ENCODE peak calls at places on chromosomes 1 and 21, in six cellular contexts. C is H1, U is IMR-90, Z is H9, F is mesenchymal stem cell, L is trophoblast cell. B is an unnamed sample.

GRCh38 chr1:91165033-91165654 is 143.3 kb upstream of the ZNF644 start:
- DNase-seq in Z (peak), C (peak), L (peak), U (peak), F (peak), B (peak)

GRCh38 chr1:226981838-226982237 is 41.7 kb downstream of the COQ8A start:
- DNase-seq in U (no peak), L (no peak), F (no peak), C (no peak), Z (no peak), B (no peak)

GRCh38 chr1:202807367-202807925 is 775 bp downstream of the KDM5B start:
- DNase-seq in Z (no peak), U (peak), C (peak), F (peak), L (no peak), B (no peak)

GRCh38 chr1:22309572-22309971 is 142.1 kb upstream of the ZBTB40 start:
- DNase-seq in C (no peak), Z (no peak), U (no peak), F (no peak), L (no peak), B (no peak)

GRCh38 chr21:42187976-42188653 is 30.8 kb upstream of the ABCG1 start:
- DNase-seq in Z (no peak), C (no peak), F (no peak), L (no peak), U (no peak), B (no peak)

GRCh38 chr1:180188103-180188506 is 33.4 kb downstream of the QSOX1 start:
- DNase-seq in F (peak), U (peak), L (peak), Z (peak), C (peak), B (peak)

GRCh38 chr1:169124459-169124858 is 18.0 kb downstream of the ATP1B1 start:
- DNase-seq in F (no peak), U (no peak), Z (no peak), L (peak), C (no peak), B (no peak)

GRCh38 chr1:53616511-53616910 is 122.5 kb downstream of the GLIS1 start:
- DNase-seq in L (no peak), C (no peak), F (no peak), U (no peak), Z (no peak), B (no peak)

GRCh38 chr1:58695206-58695605 is 4.7 kb downstream of the MYSM1 start:
- DNase-seq in C (no peak), L (no peak), U (no peak), F (no peak), Z (no peak), B (no peak)

GRCh38 chr1:45340816-45341215 is 576 bp upstream of the MUTYH start:
- DNase-seq in L (no peak), Z (no peak), F (no peak), C (no peak), U (no peak), B (no peak)

GRCh38 chr21:40841524-40842196 is 5.3 kb downstream of the DSCAM start:
- DNase-seq in C (peak), Z (peak), L (peak), F (no peak), U (no peak), B (peak)

GRCh38 chr1:29849038-29849750 is 612.9 kb downstream of the PTPRU start:
- DNase-seq in U (peak), Z (peak), C (peak), F (peak), L (peak), B (peak)

GRCh38 chr1:104706631-104707147 is 957.0 kb downstream of the AMY1C start:
- DNase-seq in U (no peak), Z (no peak), F (peak), L (peak), C (no peak), B (no peak)
- H3K18ac ChIP-seq in U (no peak), Z (no peak), F (no peak), L (no peak), C (no peak), B (no peak)

GRCh38 chr1:28374297-28374696 is 4.8 kb downstream of the PHACTR4 start:
- DNase-seq in U (peak), F (no peak), L (peak), Z (no peak), C (no peak), B (no peak)

GRCh38 chr1:28380394-28380793 is 10.9 kb downstream of the PHACTR4 start:
- DNase-seq in L (no peak), U (no peak), C (no peak), F (no peak), Z (no peak), B (no peak)

DNA sequence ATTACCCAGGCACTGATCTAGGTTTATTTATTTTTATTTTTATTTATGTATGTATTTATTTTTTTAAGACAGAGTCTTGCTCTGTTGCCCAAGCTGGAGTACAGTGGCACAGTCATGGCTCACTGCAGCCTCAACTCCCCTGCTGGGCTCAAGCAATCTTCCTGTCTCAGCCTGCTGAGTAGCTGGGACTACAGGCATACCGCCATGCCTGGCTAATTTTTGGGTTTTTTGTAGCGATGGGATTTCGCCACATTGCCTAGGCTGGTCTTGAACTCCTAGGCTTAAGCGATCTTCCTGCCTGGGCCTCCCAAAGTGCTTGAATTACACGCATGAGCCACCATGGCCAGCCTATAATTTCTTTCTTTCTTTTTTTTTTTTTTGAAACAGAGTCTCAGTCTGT is 9.4 kb downstream of the PHACTR4 start:
- DNase-seq in U (no peak), Z (no peak), L (no peak), F (no peak), C (no peak), B (no peak)
- H3K14ac ChIP-seq in U (no peak), Z (no peak), L (no peak), F (no peak), C (no peak), B (no peak)

GRCh38 chr1:151837197-151837596 is 2.4 kb downstream of the C2CD4D start:
- DNase-seq in Z (no peak), F (no peak), C (no peak), L (no peak), U (no peak), B (no peak)

GRCh38 chr1:151838491-151839412 is 868 bp downstream of the C2CD4D start:
- DNase-seq in C (peak), L (no peak), F (no peak), Z (no peak), U (no peak), B (no peak)

GRCh38 chr1:151839457-151840409 is at the start of gene C2CD4D:
- DNase-seq in F (peak), L (peak), C (peak), U (no peak), Z (peak), B (peak)

GRCh38 chr1:151835596-151835995 is 4.0 kb upstream of the RORC start:
- DNase-seq in L (no peak), Z (no peak), U (no peak), F (no peak), C (no peak), B (no peak)

DNA sequence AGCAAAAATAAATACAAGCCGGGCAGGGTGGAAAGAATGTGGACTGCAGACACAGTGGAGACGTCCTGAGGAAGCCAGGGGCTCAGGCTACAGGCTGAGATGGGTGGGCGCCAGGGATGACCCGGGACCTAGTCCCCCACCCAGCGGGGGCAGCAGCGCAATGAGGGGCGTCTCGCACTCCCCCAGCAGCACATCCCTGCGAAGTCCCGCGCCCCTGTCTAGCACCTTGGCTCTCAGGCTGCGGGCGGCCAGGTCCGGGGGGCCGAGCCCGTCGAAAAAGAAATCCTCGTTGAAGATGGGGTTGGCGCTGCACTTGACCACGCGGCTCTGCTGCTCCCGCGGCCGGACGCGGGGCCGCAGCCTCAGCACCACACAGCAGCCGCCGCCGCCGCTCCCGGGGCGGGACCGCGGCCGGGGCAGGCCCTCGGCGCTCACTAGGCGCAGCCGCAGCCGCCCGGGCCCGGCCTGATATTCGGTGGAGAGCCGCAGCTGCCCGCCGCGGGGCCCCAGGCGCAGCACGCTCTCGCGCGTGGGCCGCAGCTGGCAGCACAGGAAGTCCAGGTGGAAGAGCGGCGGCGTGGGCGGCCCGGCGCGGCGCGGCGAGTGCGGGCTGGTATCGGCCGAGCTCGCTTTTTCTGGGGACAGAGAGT is 1.7 kb downstream of the C2CD4D start:
- DNase-seq in U (peak), F (peak), C (no peak), Z (no peak), L (no peak), B (no peak)
- H3K18ac ChIP-seq in U (no peak), F (no peak), C (no peak), Z (peak), L (peak), B (peak)

GRCh38 chr1:214282696-214283225 is 1.8 kb downstream of the SMYD2 start:
- DNase-seq in Z (no peak), C (no peak), F (no peak), L (no peak), U (no peak), B (no peak)

GRCh38 chr1:214280386-214281029 is 451 bp upstream of the SMYD2 start:
- DNase-seq in Z (peak), C (peak), F (peak), U (peak), L (peak), B (peak)

GRCh38 chr1:214285622-214286440 is 4.9 kb downstream of the SMYD2 start:
- DNase-seq in Z (no peak), C (no peak), F (no peak), U (no peak), L (no peak), B (no peak)

GRCh38 chr1:214281030-214281901 is at the start of gene SMYD2:
- DNase-seq in L (peak), U (peak), F (peak), Z (peak), C (peak), B (peak)

GRCh38 chr1:214281902-214282695 is 1.1 kb downstream of the SMYD2 start:
- DNase-seq in Z (no peak), L (peak), U (peak), F (peak), C (no peak), B (no peak)
- H3K14ac ChIP-seq in Z (no peak), L (peak), U (peak), F (no peak), C (no peak), B (no peak)

DNA sequence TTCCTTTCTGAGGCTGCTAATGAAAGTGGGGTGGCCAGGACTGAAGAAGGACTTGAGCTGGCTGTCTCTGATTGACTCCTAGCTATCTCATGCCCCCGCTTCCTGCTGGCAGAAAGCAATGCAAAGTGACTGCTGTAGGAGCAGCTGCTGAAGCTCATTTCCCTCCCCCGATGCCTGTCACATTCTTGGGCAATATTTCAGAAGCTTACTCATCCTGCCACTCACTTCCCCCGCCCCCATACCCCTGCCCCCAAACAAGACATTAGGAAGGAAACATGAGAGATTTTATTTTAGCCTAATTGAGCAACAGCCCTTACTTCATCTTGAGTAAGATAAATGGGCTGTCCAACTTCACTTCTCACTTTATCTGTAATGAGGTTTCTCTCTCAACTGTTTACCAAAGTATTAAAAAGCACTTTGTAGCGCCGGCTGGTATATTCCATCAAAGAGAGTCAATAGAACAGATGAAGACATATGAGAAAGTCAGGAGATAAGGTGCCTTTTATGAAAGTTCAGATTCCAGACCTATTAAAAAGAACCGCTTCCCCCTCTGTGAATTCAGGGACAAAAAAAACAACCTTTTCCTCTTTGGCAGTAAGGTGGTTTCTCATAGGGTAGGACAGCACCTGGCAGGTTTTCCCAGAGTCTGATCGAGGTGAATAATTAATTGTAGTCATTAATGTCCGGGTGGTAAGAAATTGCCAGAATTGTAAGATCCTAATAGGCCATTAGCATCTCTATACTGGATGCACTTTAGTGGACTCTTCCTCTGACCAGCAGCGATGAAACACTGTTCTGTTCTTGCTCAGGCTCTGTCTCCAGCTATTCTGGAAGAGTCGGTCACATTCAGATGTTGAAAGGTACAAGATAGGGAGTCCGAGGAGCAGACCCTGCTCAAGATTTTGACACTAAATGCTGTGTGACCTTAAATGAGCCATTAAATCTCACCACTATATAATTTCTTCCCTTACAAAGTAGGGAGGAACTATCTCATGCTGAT is 70.2 kb downstream of the SH3GLB1 start:
- DNase-seq in L (peak), F (peak), U (peak), C (no peak), Z (peak), B (no peak)
- H3K18ac ChIP-seq in L (peak), F (peak), U (peak), C (no peak), Z (no peak), B (no peak)

B was measured in neuronal stem cell.